ENCODE peak calls at places on chromosomes 2 and 18, in four cellular contexts. O is ovary, W is sigmoid colon, H is tibial nerve. V is an unnamed sample.

GRCh38 chr18:8301427-8302172 is 307.6 kb upstream of the RAB12 start:
- DNase-seq in O (no peak), W (no peak), H (no peak), V (peak)

GRCh38 chr2:25373269-25373981 is 31.7 kb upstream of the DNMT3A start:
- DNase-seq in O (peak), W (peak), H (no peak), V (no peak)

GRCh38 chr18:77223221-77223639 is 26.4 kb upstream of the GALR1 start:
- DNase-seq in H (no peak), O (no peak), W (no peak), V (no peak)

GRCh38 chr2:235287369-235287722 is 206.5 kb upstream of the AGAP1 start:
- DNase-seq in W (no peak), H (no peak), O (peak), V (no peak)

GRCh38 chr2:222506230-222506934 is 82.0 kb downstream of the SGPP2 start:
- DNase-seq in W (no peak), H (no peak), O (no peak), V (no peak)

GRCh38 chr18:67513285-67513684 is 3.2 kb downstream of the DSEL start:
- DNase-seq in O (no peak), H (no peak), W (no peak), V (peak)

GRCh38 chr18:9323750-9324445 is 10.7 kb upstream of the TWSG1 start:
- DNase-seq in W (no peak), O (no peak), H (no peak), V (no peak)

GRCh38 chr18:3790702-3791101 is 340.7 kb downstream of the TGIF1 start:
- DNase-seq in O (no peak), W (no peak), H (no peak), V (no peak)

GRCh38 chr2:68193774-68194372 is 36.2 kb downstream of the PNO1 start:
- DNase-seq in W (no peak), H (no peak), O (no peak), V (no peak)

GRCh38 chr2:29236074-29236473 is 120.9 kb downstream of the CLIP4 start:
- DNase-seq in O (no peak), W (peak), H (no peak), V (no peak)

GRCh38 chr2:151156943-151157705 is 104.5 kb downstream of the RBM43 start:
- DNase-seq in O (no peak), H (no peak), W (no peak), V (no peak)

GRCh38 chr2:169819106-169819505 is 5.6 kb downstream of the METTL5 start:
- DNase-seq in O (no peak), W (no peak), H (no peak), V (no peak)

DNA sequence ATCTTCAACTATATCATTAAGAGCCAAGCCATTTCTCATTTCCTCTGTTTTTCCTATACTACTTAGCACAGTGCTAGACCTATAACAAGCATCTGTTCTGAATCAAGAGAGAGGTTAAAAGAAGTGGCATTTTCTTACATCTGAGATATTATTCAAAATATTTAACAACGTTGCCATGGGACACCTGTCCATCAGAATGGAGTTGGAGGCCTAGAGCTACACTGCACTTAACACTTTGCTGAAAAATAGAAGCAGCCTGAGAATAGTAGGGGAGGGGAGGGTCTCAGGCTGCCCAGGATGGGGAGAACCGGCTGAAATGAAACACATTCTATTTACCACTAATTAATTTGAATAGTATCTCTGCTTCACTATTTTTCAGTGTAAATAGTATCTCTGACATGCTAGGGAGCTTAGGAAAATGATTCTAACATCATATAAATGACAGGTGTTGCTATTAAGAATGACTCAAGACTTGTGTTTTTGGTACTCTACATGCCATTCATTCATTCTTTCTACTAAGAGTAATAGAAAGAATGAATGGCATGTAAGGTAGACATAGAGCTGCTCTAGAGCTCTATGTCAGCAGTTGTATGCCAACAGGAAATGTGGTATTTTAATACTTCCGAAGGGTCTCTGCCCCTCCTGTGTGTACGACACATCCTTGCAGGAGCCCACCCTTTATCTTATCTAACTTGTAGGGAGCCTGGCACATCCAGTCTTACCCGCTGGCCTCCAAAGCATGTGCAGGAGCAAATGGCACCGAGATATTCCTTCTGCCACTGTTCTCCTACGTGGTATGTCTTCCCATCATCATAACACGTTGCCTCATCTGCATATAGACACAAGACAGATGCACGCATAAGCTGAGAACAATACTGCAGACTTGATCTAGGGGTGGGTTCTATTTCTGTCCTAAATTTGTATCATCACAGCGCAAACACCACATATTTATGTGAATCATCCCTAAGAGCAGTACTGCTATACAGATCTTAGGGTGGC is 52.6 kb downstream of the ATIC start:
- DNase-seq in H (no peak), O (no peak), W (no peak), V (no peak)
- TF ChIP-seq EP300 in H (no peak), O (no peak), W (no peak), V (no peak)

GRCh38 chr2:109613922-109614714 is at the start of the genes SEPTIN10 and SOWAHC:
- DNase-seq in H (peak), W (peak), O (peak), V (peak)
- TF ChIP-seq EP300 in H (peak), W (peak), O (peak), V (peak)

GRCh38 chr2:145807978-145808377 is 1288.1 kb upstream of the ZEB2 start:
- DNase-seq in W (no peak), H (no peak), O (no peak), V (no peak)
- TF ChIP-seq EP300 in W (no peak), H (no peak), O (no peak), V (no peak)

GRCh38 chr2:96408631-96409542 is 73.3 kb downstream of the NCAPH start:
- DNase-seq in H (no peak), O (peak), W (no peak), V (peak)
- TF ChIP-seq EP300 in H (peak), O (no peak), W (no peak), V (no peak)

GRCh38 chr2:48114256-48114655 is 208.0 kb upstream of the FBXO11 start:
- DNase-seq in W (no peak), O (no peak), H (no peak), V (peak)
- TF ChIP-seq EP300 in W (no peak), O (no peak), H (peak), V (no peak)

DNA sequence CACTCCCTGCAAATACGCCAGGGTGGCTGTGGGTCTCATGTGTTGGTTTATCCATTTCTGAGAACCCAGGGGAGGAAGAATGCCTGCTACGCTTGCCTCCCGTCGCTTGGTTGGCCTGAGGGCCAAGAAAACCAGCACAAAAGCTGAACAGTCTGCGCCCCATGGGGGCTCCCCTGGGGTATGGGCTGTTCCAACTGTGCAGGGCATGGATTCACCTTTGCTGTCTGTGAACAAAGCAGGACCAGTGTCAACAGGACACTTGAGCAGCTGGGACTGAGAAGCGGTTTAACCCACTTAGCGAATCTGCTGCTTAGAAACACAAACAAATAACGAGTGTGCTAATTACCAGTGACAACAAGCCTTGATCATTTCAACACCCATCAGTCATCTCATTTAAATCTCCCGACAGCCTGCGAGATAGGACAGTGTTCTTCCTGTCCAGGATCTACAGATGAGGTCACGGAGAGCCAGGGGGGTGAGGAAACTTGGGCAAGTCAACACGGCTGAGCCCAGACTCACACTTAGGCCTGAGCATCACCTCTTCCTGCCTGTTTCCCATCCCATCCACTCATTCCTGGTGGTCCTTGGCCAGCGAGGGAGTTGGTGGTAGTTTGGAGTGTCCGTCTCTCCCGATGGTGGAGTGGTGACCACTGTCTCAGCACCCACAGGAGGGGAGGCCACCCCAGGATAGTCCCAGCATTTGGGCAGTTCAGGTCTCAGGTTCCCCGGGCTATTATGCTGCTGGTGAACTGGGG is 111.6 kb upstream of the HAAO start:
- DNase-seq in O (no peak), H (no peak), W (no peak), V (no peak)
- TF ChIP-seq EP300 in O (no peak), H (no peak), W (no peak), V (no peak)

GRCh38 chr18:37930640-37931039 is 365.0 kb upstream of the CELF4 start:
- DNase-seq in O (no peak), W (no peak), H (no peak), V (no peak)
- TF ChIP-seq EP300 in O (no peak), W (no peak), H (no peak), V (no peak)

DNA sequence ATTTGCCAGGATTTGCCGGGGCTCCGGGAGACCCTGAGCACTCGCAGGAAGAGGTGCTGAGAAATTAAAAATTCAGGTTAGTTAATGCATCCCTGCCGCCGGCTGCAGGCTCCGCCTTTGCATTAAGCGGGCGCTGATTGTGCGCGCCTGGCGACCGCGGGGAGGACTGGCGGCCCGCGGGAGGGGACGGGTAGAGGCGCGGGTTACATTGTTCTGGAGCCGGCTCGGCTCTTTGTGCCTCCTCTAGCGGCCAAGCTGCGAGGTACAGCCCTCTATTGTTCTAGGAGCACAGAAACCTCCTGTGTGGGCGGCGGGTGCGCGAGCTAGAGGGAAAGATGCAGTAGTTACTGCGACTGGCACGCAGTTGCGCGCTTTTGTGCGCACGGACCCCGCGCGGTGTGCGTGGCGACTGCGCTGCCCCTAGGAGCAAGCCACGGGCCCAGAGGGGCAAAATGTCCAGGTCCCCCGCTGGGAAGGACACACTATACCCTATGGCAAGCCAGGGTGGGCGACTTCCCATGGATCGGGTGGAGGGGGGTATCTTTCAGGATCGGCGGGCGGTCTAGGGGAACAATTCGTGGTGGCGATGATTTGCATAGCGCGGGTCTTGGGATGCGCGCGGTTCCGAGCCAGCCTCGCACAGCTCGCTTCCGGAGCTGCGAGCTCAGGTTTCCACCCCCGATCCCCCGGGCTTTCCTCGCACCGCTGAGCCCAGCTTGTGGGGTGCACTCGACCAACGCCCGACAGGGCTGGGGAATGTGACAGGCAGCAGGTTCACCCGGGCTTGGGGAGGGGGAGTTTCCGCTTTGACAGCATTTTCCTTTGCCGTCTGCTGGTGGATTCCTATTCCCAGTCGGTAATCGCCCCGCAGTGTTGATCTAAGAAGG is 2.9 kb downstream of the ONECUT2 start:
- DNase-seq in O (no peak), H (no peak), W (no peak), V (peak)
- TF ChIP-seq EP300 in O (no peak), H (no peak), W (no peak), V (no peak)

GRCh38 chr2:127829845-127830246 is 18.9 kb upstream of the WDR33 start:
- DNase-seq in O (no peak), W (no peak), H (no peak), V (no peak)
- TF ChIP-seq EP300 in O (no peak), W (no peak), H (no peak), V (no peak)

V was measured in HepG2.